ENCODE peak calls at places on chromosomes 1 and 21, in ten cellular contexts. One of them, this sample, is unnamed.

GRCh38 chr21:16842716-16843115 is 670.1 kb upstream of the CXADR start:
- DNase-seq in suprapubic skin: no peak
- DNase-seq in A549: no peak
- DNase-seq in transverse colon: no peak
- DNase-seq in ovary: no peak
- DNase-seq in SK-N-SH: no peak
- DNase-seq in tibial nerve: no peak
- DNase-seq in stomach: no peak
- DNase-seq in HepG2: no peak
- DNase-seq in sigmoid colon: no peak
- DNase-seq in this sample: no peak

GRCh38 chr1:64917328-64917861 is 49.0 kb downstream of the JAK1 start:
- DNase-seq in suprapubic skin: peak
- DNase-seq in transverse colon: peak
- DNase-seq in tibial nerve: peak
- DNase-seq in A549: peak
- DNase-seq in ovary: peak
- DNase-seq in SK-N-SH: no peak
- DNase-seq in HepG2: peak
- DNase-seq in stomach: peak
- DNase-seq in sigmoid colon: peak
- DNase-seq in this sample: no peak

GRCh38 chr1:47951026-47951425 is 46.2 kb downstream of the TRABD2B start:
- DNase-seq in stomach: no peak
- DNase-seq in suprapubic skin: no peak
- DNase-seq in sigmoid colon: peak
- DNase-seq in HepG2: no peak
- DNase-seq in ovary: no peak
- DNase-seq in A549: no peak
- DNase-seq in SK-N-SH: no peak
- DNase-seq in transverse colon: no peak
- DNase-seq in tibial nerve: no peak
- DNase-seq in this sample: no peak

GRCh38 chr1:54199151-54199764 is 572 bp downstream of the CYB5RL start:
- DNase-seq in ovary: no peak
- DNase-seq in tibial nerve: no peak
- DNase-seq in A549: peak
- DNase-seq in SK-N-SH: no peak
- DNase-seq in suprapubic skin: no peak
- DNase-seq in transverse colon: no peak
- DNase-seq in stomach: no peak
- DNase-seq in sigmoid colon: no peak
- DNase-seq in HepG2: peak
- DNase-seq in this sample: no peak

GRCh38 chr1:19315378-19316206 is 3.5 kb downstream of the SLC66A1 start:
- DNase-seq in transverse colon: no peak
- DNase-seq in A549: no peak
- DNase-seq in suprapubic skin: no peak
- DNase-seq in ovary: no peak
- DNase-seq in tibial nerve: no peak
- DNase-seq in sigmoid colon: peak
- DNase-seq in stomach: no peak
- DNase-seq in HepG2: no peak
- DNase-seq in SK-N-SH: no peak
- DNase-seq in this sample: no peak

GRCh38 chr1:5141750-5142149 is 487.3 kb downstream of the AJAP1 start:
- DNase-seq in HepG2: no peak
- DNase-seq in stomach: no peak
- DNase-seq in transverse colon: no peak
- DNase-seq in suprapubic skin: no peak
- DNase-seq in SK-N-SH: no peak
- DNase-seq in sigmoid colon: no peak
- DNase-seq in tibial nerve: no peak
- DNase-seq in ovary: no peak
- DNase-seq in A549: no peak
- DNase-seq in this sample: no peak

GRCh38 chr1:212286437-212287131 is 1.4 kb downstream of the PPP2R5A start:
- DNase-seq in SK-N-SH: no peak
- DNase-seq in tibial nerve: no peak
- DNase-seq in HepG2: no peak
- DNase-seq in transverse colon: no peak
- DNase-seq in ovary: no peak
- DNase-seq in sigmoid colon: no peak
- DNase-seq in stomach: peak
- DNase-seq in suprapubic skin: no peak
- DNase-seq in A549: no peak
- DNase-seq in this sample: peak

GRCh38 chr1:206703647-206704046 is 18.9 kb downstream of the MAPKAPK2 start:
- DNase-seq in tibial nerve: no peak
- DNase-seq in stomach: no peak
- DNase-seq in transverse colon: no peak
- DNase-seq in ovary: no peak
- DNase-seq in suprapubic skin: peak
- DNase-seq in SK-N-SH: no peak
- DNase-seq in A549: no peak
- DNase-seq in sigmoid colon: peak
- DNase-seq in HepG2: no peak
- DNase-seq in this sample: no peak

GRCh38 chr1:36111151-36111550 is 13.9 kb downstream of the COL8A2 start:
- DNase-seq in sigmoid colon: no peak
- DNase-seq in ovary: no peak
- DNase-seq in HepG2: no peak
- DNase-seq in A549: no peak
- DNase-seq in stomach: no peak
- DNase-seq in SK-N-SH: no peak
- DNase-seq in suprapubic skin: no peak
- DNase-seq in transverse colon: no peak
- DNase-seq in tibial nerve: no peak
- DNase-seq in this sample: no peak

GRCh38 chr1:116902718-116903390 is 6.9 kb upstream of the PTGFRN start:
- DNase-seq in suprapubic skin: peak
- DNase-seq in transverse colon: no peak
- DNase-seq in SK-N-SH: no peak
- DNase-seq in A549: no peak
- DNase-seq in stomach: no peak
- DNase-seq in sigmoid colon: peak
- DNase-seq in tibial nerve: no peak
- DNase-seq in ovary: no peak
- DNase-seq in HepG2: no peak
- DNase-seq in this sample: no peak

GRCh38 chr1:243343970-243344749 is 88.3 kb downstream of the SDCCAG8 start:
- DNase-seq in HepG2: peak
- DNase-seq in ovary: no peak
- DNase-seq in transverse colon: no peak
- DNase-seq in sigmoid colon: no peak
- DNase-seq in tibial nerve: no peak
- DNase-seq in suprapubic skin: no peak
- DNase-seq in stomach: no peak
- DNase-seq in SK-N-SH: peak
- DNase-seq in A549: peak
- DNase-seq in this sample: peak

GRCh38 chr1:182262425-182262824 is 129.2 kb downstream of the GLUL start:
- DNase-seq in A549: no peak
- DNase-seq in stomach: no peak
- DNase-seq in transverse colon: no peak
- DNase-seq in SK-N-SH: no peak
- DNase-seq in ovary: no peak
- DNase-seq in sigmoid colon: no peak
- DNase-seq in suprapubic skin: no peak
- DNase-seq in HepG2: no peak
- DNase-seq in tibial nerve: no peak
- DNase-seq in this sample: peak

GRCh38 chr1:157081717-157082116 is 17.9 kb downstream of the ETV3L start:
- DNase-seq in A549: no peak
- DNase-seq in HepG2: no peak
- DNase-seq in tibial nerve: no peak
- DNase-seq in stomach: no peak
- DNase-seq in ovary: no peak
- DNase-seq in sigmoid colon: no peak
- DNase-seq in transverse colon: no peak
- DNase-seq in suprapubic skin: no peak
- DNase-seq in SK-N-SH: no peak
- DNase-seq in this sample: no peak

GRCh38 chr1:65990161-65990560 is 197.5 kb downstream of the PDE4B start:
- DNase-seq in stomach: no peak
- DNase-seq in SK-N-SH: no peak
- DNase-seq in sigmoid colon: no peak
- DNase-seq in ovary: no peak
- DNase-seq in transverse colon: no peak
- DNase-seq in A549: no peak
- DNase-seq in HepG2: no peak
- DNase-seq in suprapubic skin: no peak
- DNase-seq in tibial nerve: no peak
- DNase-seq in this sample: no peak
- TF ChIP-seq EP300 in stomach: no peak
- TF ChIP-seq EP300 in SK-N-SH: no peak
- TF ChIP-seq EP300 in sigmoid colon: no peak
- TF ChIP-seq EP300 in ovary: no peak
- TF ChIP-seq EP300 in transverse colon: no peak
- TF ChIP-seq EP300 in A549: no peak
- TF ChIP-seq EP300 in HepG2: no peak
- TF ChIP-seq EP300 in suprapubic skin: no peak
- TF ChIP-seq EP300 in tibial nerve: no peak
- TF ChIP-seq EP300 in this sample: no peak

GRCh38 chr1:145922266-145922665 is 3.7 kb upstream of the PEX11B start:
- DNase-seq in tibial nerve: no peak
- DNase-seq in sigmoid colon: no peak
- DNase-seq in SK-N-SH: no peak
- DNase-seq in suprapubic skin: no peak
- DNase-seq in stomach: no peak
- DNase-seq in HepG2: no peak
- DNase-seq in ovary: no peak
- DNase-seq in A549: no peak
- DNase-seq in transverse colon: no peak
- DNase-seq in this sample: no peak

GRCh38 chr1:145927073-145927886 is at the start of gene RBM8A:
- DNase-seq in SK-N-SH: peak
- DNase-seq in suprapubic skin: peak
- DNase-seq in transverse colon: peak
- DNase-seq in sigmoid colon: peak
- DNase-seq in A549: peak
- DNase-seq in stomach: peak
- DNase-seq in HepG2: peak
- DNase-seq in ovary: peak
- DNase-seq in tibial nerve: peak
- DNase-seq in this sample: peak

GRCh38 chr1:145926706-145927072 is 595 bp downstream of the RBM8A start:
- DNase-seq in tibial nerve: no peak
- DNase-seq in suprapubic skin: no peak
- DNase-seq in sigmoid colon: no peak
- DNase-seq in A549: no peak
- DNase-seq in transverse colon: no peak
- DNase-seq in SK-N-SH: no peak
- DNase-seq in HepG2: no peak
- DNase-seq in stomach: no peak
- DNase-seq in ovary: no peak
- DNase-seq in this sample: no peak

DNA sequence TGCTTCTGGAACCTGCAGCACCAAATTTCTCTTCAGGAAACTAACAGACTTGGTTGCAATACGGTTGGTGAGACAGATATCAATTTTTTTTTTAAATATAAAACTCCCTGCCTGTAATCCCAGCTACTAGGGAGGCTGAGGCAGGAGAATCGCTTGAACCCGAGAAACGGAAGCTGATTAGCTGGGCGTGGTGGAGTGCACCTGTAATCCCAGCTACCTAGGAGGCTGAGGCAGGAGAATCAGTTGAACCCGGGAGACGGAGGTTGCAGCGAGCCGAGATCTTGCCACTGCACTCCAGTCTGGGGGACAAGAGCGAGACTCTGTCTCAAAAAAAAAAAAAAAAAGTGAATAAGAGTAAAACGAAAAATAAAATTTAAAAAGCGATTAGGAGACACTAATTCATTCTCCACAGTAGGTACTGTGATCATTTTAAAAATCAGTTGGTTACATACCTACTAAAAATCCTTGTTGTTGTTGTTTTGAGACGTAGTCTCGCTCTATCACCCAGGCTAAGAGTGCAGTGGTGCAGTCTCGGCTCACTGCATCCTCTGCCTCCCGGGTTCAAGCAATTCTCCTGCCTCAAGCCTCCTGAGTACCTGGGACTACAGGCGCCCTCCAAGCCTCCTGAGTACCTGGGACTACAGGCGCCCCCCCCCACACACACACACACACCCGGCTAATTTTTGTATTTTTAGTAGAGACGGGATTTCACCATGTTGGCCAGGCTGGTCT is 798 bp upstream of the RBM8A start:
- DNase-seq in A549: no peak
- DNase-seq in stomach: no peak
- DNase-seq in tibial nerve: no peak
- DNase-seq in HepG2: no peak
- DNase-seq in ovary: no peak
- DNase-seq in suprapubic skin: no peak
- DNase-seq in sigmoid colon: no peak
- DNase-seq in transverse colon: peak
- DNase-seq in SK-N-SH: no peak
- DNase-seq in this sample: no peak
- TF ChIP-seq EP300 in A549: no peak
- TF ChIP-seq EP300 in stomach: no peak
- TF ChIP-seq EP300 in tibial nerve: no peak
- TF ChIP-seq EP300 in HepG2: no peak
- TF ChIP-seq EP300 in ovary: peak
- TF ChIP-seq EP300 in suprapubic skin: no peak
- TF ChIP-seq EP300 in sigmoid colon: no peak
- TF ChIP-seq EP300 in transverse colon: no peak
- TF ChIP-seq EP300 in SK-N-SH: no peak
- TF ChIP-seq EP300 in this sample: no peak

DNA sequence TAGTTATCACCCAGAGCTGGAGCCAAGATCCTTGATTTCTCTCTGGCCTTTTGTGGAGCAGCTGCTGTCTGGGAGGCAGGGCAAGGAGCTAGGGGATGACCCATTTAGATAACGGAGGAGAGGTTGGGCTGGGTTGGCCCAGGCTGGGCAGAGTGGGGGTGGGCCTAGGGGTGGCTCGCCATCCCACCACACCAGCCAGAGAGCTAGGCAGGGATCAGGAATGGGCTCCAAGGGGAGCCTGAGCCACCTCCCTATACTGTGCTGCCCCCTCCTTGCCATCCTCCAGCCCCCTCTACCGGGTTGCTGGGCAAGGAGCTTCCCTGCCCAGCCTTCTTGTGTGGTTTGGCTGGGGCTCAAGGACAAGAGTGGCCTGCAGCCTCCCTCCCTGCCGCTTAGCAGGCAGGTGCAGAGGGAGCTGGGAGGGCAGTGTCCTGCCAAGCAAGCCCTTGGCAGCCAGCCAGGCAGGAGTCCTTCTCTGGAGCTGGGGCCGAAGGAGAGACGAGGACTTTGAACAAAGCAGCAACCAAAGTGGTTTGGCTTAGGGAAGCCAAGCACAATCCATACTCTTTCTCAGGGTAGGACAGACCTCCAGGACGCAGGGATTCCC is 4.1 kb downstream of the NUAK2 start:
- DNase-seq in SK-N-SH: peak
- DNase-seq in ovary: peak
- DNase-seq in A549: no peak
- DNase-seq in suprapubic skin: no peak
- DNase-seq in HepG2: peak
- DNase-seq in sigmoid colon: no peak
- DNase-seq in stomach: peak
- DNase-seq in tibial nerve: no peak
- DNase-seq in transverse colon: peak
- DNase-seq in this sample: no peak
- TF ChIP-seq EP300 in SK-N-SH: no peak
- TF ChIP-seq EP300 in ovary: no peak
- TF ChIP-seq EP300 in A549: no peak
- TF ChIP-seq EP300 in suprapubic skin: no peak
- TF ChIP-seq EP300 in HepG2: no peak
- TF ChIP-seq EP300 in sigmoid colon: no peak
- TF ChIP-seq EP300 in stomach: no peak
- TF ChIP-seq EP300 in tibial nerve: no peak
- TF ChIP-seq EP300 in transverse colon: no peak
- TF ChIP-seq EP300 in this sample: no peak

GRCh38 chr21:30233636-30234035 is 17.7 kb upstream of the CLDN8 start:
- DNase-seq in suprapubic skin: no peak
- DNase-seq in stomach: no peak
- DNase-seq in transverse colon: no peak
- DNase-seq in HepG2: no peak
- DNase-seq in ovary: no peak
- DNase-seq in sigmoid colon: no peak
- DNase-seq in A549: no peak
- DNase-seq in SK-N-SH: no peak
- DNase-seq in tibial nerve: no peak
- DNase-seq in this sample: no peak
- TF ChIP-seq EP300 in suprapubic skin: no peak
- TF ChIP-seq EP300 in stomach: no peak
- TF ChIP-seq EP300 in transverse colon: no peak
- TF ChIP-seq EP300 in HepG2: no peak
- TF ChIP-seq EP300 in ovary: no peak
- TF ChIP-seq EP300 in sigmoid colon: no peak
- TF ChIP-seq EP300 in A549: no peak
- TF ChIP-seq EP300 in SK-N-SH: no peak
- TF ChIP-seq EP300 in tibial nerve: no peak
- TF ChIP-seq EP300 in this sample: no peak

This sample was measured in K562.